ENCODE peak calls at places on chromosome 1, in four cellular contexts. One of them, this sample, is unnamed.

GRCh38 chr1:39908534-39908933 is 6.8 kb upstream of the MYCL start:
- DNase-seq in H9: no peak
- DNase-seq in psoas muscle: no peak
- DNase-seq in IMR-90: no peak
- DNase-seq in this sample: no peak

GRCh38 chr1:57963545-57963944 is 539.7 kb upstream of the DAB1 start:
- DNase-seq in psoas muscle: no peak
- DNase-seq in IMR-90: no peak
- DNase-seq in H9: no peak
- DNase-seq in this sample: no peak

GRCh38 chr1:169495050-169495740 is 9.5 kb upstream of the SLC19A2 start:
- DNase-seq in psoas muscle: no peak
- DNase-seq in H9: no peak
- DNase-seq in IMR-90: no peak
- DNase-seq in this sample: no peak

GRCh38 chr1:204286841-204287387 is 72.8 kb downstream of the PLEKHA6 start:
- DNase-seq in H9: no peak
- DNase-seq in IMR-90: no peak
- DNase-seq in psoas muscle: no peak
- DNase-seq in this sample: peak

GRCh38 chr1:32742956-32743355 is 40.4 kb upstream of the SYNC start:
- DNase-seq in psoas muscle: no peak
- DNase-seq in IMR-90: no peak
- DNase-seq in H9: no peak
- DNase-seq in this sample: no peak

GRCh38 chr1:219236933-219237610 is 63.4 kb downstream of the LYPLAL1 start:
- DNase-seq in IMR-90: no peak
- DNase-seq in psoas muscle: no peak
- DNase-seq in H9: no peak
- DNase-seq in this sample: no peak

GRCh38 chr1:56557746-56558145 is 21.6 kb downstream of the PLPP3 start:
- DNase-seq in H9: no peak
- DNase-seq in IMR-90: no peak
- DNase-seq in psoas muscle: no peak
- DNase-seq in this sample: no peak

GRCh38 chr1:116686723-116687368 is 19.3 kb upstream of the IGSF3 start:
- DNase-seq in IMR-90: no peak
- DNase-seq in H9: no peak
- DNase-seq in psoas muscle: no peak
- DNase-seq in this sample: no peak

GRCh38 chr1:94863297-94863911 is 43.2 kb downstream of the SLC44A3 start:
- DNase-seq in psoas muscle: no peak
- DNase-seq in IMR-90: peak
- DNase-seq in H9: no peak
- DNase-seq in this sample: no peak

DNA sequence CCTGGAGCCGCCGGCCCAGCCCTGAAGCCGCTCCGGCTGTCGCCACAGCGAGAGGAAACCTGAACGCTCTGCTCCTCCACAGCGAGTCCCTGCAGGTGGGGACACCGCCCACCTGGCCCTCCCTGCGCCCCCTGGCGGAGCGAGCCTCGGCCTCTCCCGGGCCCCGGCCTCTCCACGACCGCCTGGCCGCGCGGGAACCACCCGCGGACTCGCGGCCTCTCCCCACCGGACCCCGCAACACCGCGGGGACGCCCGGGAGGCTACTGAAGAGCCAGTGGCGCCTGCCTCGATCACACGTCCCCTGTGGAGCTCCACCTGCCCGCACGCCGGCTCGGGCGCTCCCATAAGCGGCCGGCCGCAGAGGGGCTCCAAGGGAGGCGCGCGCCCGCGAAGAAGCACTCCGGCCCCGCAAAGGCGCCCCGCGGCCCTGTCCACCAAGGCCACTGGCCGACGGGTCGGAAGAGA is 109.6 kb downstream of the KCNN3 start:
- DNase-seq in psoas muscle: no peak
- DNase-seq in IMR-90: no peak
- DNase-seq in H9: peak
- DNase-seq in this sample: peak
- TF ChIP-seq CTCF in psoas muscle: peak
- TF ChIP-seq CTCF in IMR-90: peak
- TF ChIP-seq CTCF in H9: peak
- TF ChIP-seq CTCF in this sample: peak

GRCh38 chr1:31155216-31155806 is 84.4 kb downstream of the NKAIN1 start:
- DNase-seq in H9: peak
- DNase-seq in IMR-90: peak
- DNase-seq in psoas muscle: peak
- DNase-seq in this sample: peak
- H3K27ac ChIP-seq in H9: no peak
- H3K27ac ChIP-seq in IMR-90: peak
- H3K27ac ChIP-seq in psoas muscle: peak
- H3K27ac ChIP-seq in this sample: peak

GRCh38 chr1:112363636-112364035 is 32.4 kb upstream of the CTTNBP2NL start:
- DNase-seq in H9: no peak
- DNase-seq in psoas muscle: no peak
- DNase-seq in IMR-90: no peak
- DNase-seq in this sample: no peak

GRCh38 chr1:112358061-112358770 is 37.8 kb upstream of the CTTNBP2NL start:
- DNase-seq in H9: no peak
- DNase-seq in IMR-90: peak
- DNase-seq in psoas muscle: no peak
- DNase-seq in this sample: no peak

GRCh38 chr1:112357467-112357866 is 38.5 kb upstream of the CTTNBP2NL start:
- DNase-seq in psoas muscle: no peak
- DNase-seq in IMR-90: no peak
- DNase-seq in H9: no peak
- DNase-seq in this sample: no peak

GRCh38 chr1:112359961-112360767 is 35.9 kb upstream of the CTTNBP2NL start:
- DNase-seq in psoas muscle: peak
- DNase-seq in H9: peak
- DNase-seq in IMR-90: peak
- DNase-seq in this sample: peak

GRCh38 chr1:112358798-112359408 is 37.1 kb upstream of the CTTNBP2NL start:
- DNase-seq in IMR-90: peak
- DNase-seq in psoas muscle: peak
- DNase-seq in H9: peak
- DNase-seq in this sample: peak
- TF ChIP-seq CTCF in IMR-90: peak
- TF ChIP-seq CTCF in psoas muscle: peak
- TF ChIP-seq CTCF in H9: peak
- TF ChIP-seq CTCF in this sample: peak

DNA sequence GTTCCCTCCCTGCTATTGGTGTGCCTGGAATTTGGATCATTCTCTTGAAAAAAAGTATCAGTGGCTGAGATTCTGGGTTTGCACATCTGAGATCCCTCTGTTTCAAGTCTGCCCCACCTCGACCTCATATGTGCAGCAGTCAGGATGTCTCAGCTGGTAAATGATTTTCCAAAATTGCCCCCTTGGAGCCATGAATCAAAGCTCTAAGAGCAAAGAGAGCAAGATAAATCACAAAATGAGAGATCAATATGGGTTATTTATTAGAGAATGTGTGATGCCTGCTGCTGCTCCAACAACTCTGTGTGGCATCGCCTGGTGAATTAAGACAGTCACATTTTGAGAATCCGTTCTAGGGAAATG is 8.5 kb downstream of the CRP start:
- DNase-seq in H9: no peak
- DNase-seq in psoas muscle: no peak
- DNase-seq in IMR-90: no peak
- DNase-seq in this sample: no peak
- H3K27ac ChIP-seq in H9: no peak
- H3K27ac ChIP-seq in psoas muscle: no peak
- H3K27ac ChIP-seq in IMR-90: no peak
- H3K27ac ChIP-seq in this sample: no peak

DNA sequence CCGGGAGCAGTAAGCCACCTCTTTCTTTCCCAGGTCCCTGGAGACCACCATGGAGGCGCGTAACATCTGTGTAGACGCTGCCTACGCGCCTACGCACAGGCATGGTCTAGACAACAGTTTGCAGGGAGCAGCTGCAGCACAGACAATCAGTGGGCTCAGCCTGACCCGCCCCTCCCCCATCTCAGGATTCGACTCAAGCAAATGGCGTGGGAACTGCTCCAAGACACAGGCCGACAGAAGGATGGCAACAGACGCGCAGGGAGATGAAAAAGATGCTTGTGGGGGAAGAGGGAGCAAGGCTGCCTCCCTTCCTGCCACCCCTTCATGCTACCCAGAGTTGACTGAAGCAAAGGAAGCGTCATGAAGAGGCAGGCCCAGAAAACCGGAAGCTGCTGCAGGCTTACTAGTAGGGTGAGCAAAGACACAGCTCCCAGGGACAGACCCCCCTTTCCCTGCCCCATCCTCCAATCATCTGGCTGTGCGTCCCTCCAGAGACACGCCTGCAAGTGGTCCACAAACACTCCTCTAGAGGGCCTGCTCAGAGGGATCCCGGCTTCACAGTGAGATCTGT is 19.5 kb downstream of the STK40 start:
- DNase-seq in H9: peak
- DNase-seq in psoas muscle: peak
- DNase-seq in IMR-90: peak
- DNase-seq in this sample: peak
- TF ChIP-seq CTCF in H9: no peak
- TF ChIP-seq CTCF in psoas muscle: no peak
- TF ChIP-seq CTCF in IMR-90: peak
- TF ChIP-seq CTCF in this sample: no peak

GRCh38 chr1:7313081-7313546 is 458.0 kb upstream of the VAMP3 start:
- DNase-seq in psoas muscle: no peak
- DNase-seq in H9: no peak
- DNase-seq in IMR-90: peak
- DNase-seq in this sample: no peak
- H3K27ac ChIP-seq in psoas muscle: no peak
- H3K27ac ChIP-seq in H9: no peak
- H3K27ac ChIP-seq in IMR-90: no peak
- H3K27ac ChIP-seq in this sample: no peak

DNA sequence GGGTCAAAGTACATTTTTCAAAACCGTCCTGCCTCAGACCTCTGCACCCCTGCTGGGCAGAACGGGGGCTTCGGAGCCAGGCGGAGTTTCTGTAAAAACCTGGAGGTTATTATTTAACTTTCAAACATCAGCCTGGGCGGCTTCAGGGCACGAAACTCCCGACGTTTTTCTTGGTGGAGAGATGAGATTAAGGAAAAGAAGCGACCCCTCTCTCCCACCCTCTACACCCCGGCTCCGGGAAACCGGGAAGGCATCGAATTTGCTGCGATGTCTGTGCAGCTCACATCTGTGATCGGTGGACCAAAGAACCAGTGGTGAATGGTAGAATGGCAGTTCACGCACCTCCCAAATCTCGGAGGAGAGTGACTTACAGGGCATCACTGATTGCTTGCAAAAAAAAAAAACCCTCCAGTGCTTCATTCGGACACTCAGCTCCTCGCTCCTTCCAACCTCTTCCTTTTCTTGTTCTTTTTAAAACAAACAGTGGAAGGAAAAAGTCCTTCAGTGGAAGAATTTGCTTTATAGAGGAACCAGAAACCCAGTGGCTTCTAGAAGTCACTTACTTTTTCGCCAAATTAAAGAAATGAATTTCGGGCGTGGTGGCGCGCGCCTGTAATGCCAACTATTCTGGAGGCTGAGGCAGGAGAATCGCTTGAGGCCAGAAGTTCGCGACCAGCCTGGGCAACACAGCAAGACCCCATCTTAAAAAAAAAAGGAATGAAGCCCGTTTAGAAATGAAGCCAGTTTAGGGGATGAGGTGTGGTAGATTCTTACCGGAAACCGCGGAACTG is 875 bp downstream of the PHACTR4 start:
- DNase-seq in H9: no peak
- DNase-seq in psoas muscle: no peak
- DNase-seq in IMR-90: peak
- DNase-seq in this sample: no peak
- TF ChIP-seq CTCF in H9: no peak
- TF ChIP-seq CTCF in psoas muscle: peak
- TF ChIP-seq CTCF in IMR-90: no peak
- TF ChIP-seq CTCF in this sample: no peak

DNA sequence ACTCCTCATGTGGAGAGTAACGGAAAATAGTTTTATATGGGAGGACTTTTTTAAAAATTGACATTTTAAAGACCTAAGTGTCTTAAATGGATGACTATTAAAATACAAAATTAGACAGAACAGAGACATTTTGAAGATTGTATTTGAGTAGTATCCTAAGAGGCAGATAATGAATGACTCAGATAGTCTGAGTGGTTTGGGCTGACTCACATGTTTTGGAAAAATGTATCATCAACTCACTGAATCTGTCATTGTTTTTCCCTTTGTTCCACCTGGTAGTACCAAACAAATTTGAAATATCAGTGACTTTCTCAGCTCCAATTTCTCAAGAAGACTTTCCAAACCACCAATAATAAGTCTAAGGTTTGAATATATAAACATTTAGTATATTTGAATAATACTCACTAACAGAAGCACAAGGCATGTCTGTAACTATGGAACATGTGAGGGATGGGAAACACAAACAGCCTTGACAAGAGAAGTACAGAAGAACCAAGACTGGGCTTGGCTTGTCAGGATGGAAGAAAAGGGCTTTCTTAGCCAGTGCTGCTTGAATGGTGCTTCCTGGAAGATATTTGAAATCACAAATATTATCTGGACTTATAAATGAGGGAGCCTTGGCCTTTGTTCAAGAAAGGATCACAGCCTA is 90.6 kb downstream of the SGIP1 start:
- DNase-seq in IMR-90: peak
- DNase-seq in H9: no peak
- DNase-seq in psoas muscle: no peak
- DNase-seq in this sample: no peak
- H3K27ac ChIP-seq in IMR-90: no peak
- H3K27ac ChIP-seq in H9: no peak
- H3K27ac ChIP-seq in psoas muscle: no peak
- H3K27ac ChIP-seq in this sample: no peak

DNA sequence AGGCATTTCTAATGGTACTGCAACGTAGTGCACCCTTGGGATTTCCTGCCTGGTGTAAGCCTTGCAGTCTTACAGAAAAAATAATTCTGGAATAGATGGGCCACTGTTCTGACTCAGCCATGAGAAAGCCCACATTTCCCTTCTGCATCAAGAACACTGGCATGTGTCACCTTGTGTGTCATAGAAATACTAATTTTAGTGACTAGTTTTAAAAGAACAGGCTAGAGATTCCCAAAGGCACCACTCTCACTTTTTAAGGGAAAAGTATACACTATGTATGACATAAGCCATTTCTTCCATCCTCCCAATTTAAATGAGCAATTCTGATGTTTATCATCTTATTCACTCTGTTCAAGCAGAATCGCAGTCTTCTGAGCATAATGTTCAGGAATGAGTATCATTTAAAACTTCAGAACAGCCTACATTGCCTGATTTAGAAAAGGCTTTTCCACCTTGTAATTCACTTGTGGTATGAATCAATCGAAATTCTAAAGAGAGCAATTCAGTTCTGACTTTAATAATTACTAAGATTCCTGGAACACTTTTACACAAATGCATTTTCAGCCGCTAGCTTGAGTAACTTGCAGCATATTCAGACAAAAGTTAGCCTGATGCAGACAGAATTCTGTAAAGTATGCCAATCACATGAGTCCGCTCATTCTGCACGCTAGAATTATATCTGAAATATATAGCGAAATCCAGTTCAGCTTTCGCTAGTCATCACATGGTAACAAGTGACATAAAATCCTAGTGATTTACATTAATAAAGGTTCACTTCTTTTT is 18.9 kb downstream of the RGS13 start:
- DNase-seq in H9: no peak
- DNase-seq in IMR-90: peak
- DNase-seq in psoas muscle: no peak
- DNase-seq in this sample: no peak
- TF ChIP-seq CTCF in H9: no peak
- TF ChIP-seq CTCF in IMR-90: no peak
- TF ChIP-seq CTCF in psoas muscle: no peak
- TF ChIP-seq CTCF in this sample: no peak